ENCODE peak calls at places on chromosome X, in five cellular contexts. T, D, Q, I and U are unnamed samples.

GRCh38 chrX:68936608-68937007 is 107.8 kb downstream of the EFNB1 start:
- DNase-seq in T (peak; percentile 46), D (peak; percentile 90), I (no peak), Q (no peak), U (no peak)

GRCh38 chrX:154696328-154697045 is 43.1 kb upstream of the CTAG2 start:
- DNase-seq in D (peak; percentile 89), T (no peak), I (no peak), Q (no peak), U (no peak)

GRCh38 chrX:17788439-17788838 is 51.1 kb downstream of the SCML1 start:
- DNase-seq in Q (no peak), D (peak; percentile 43), I (peak; percentile 5), T (no peak), U (peak; percentile 64)

GRCh38 chrX:119482497-119483480 is 14.5 kb downstream of the SLC25A5 start:
- DNase-seq in T (peak; percentile 74), D (peak; percentile 56), Q (no peak), I (no peak), U (peak; percentile 87)

GRCh38 chrX:10044021-10044420 is 76.9 kb downstream of the CLDN34 start:
- DNase-seq in Q (no peak), T (no peak), D (no peak), I (no peak), U (no peak)

GRCh38 chrX:68504237-68504636 is 5.4 kb downstream of the YIPF6 start:
- DNase-seq in I (no peak), T (no peak), Q (no peak), D (peak; percentile 85), U (no peak)

GRCh38 chrX:37640142-37640541 is 45.4 kb upstream of the XK start:
- DNase-seq in D (no peak), T (no peak), I (no peak), Q (no peak), U (no peak)

GRCh38 chrX:105323951-105324350 is 103.5 kb upstream of the TEX13A start:
- DNase-seq in D (peak; percentile 53), I (no peak), Q (no peak), T (no peak), U (no peak)

GRCh38 chrX:24466025-24466424 is 939 bp downstream of the PDK3 start:
- DNase-seq in I (no peak), D (no peak), T (no peak), Q (no peak), U (no peak)

GRCh38 chrX:68498508-68499379 is at the start of gene YIPF6:
- DNase-seq in Q (no peak), I (peak; percentile 55), T (peak; percentile 90), D (peak; percentile 72), U (peak; percentile 89)

GRCh38 chrX:45755719-45756118 is 555.0 kb upstream of the DIPK2B start:
- DNase-seq in T (no peak), D (peak; percentile 34), I (no peak), Q (no peak), U (no peak)

GRCh38 chrX:16290997-16291396 is 123.7 kb downstream of the MAGEB17 start:
- DNase-seq in I (no peak), T (no peak), Q (no peak), D (no peak), U (no peak)

GRCh38 chrX:115616943-115617563 is 56.1 kb downstream of the PLS3 start:
- DNase-seq in T (no peak), D (peak; percentile 76), I (no peak), Q (no peak), U (no peak)

GRCh38 chrX:109889289-109890006 is 113.5 kb upstream of the TMEM164 start:
- DNase-seq in D (peak; percentile 32), I (peak; percentile 21), T (no peak), Q (no peak), U (no peak)

GRCh38 chrX:124863303-124863702 is 456.4 kb upstream of the TEX13C start:
- DNase-seq in T (no peak), I (no peak), D (no peak), Q (no peak), U (no peak)

GRCh38 chrX:129310000-129310399 is 213.3 kb downstream of the SMARCA1 start:
- DNase-seq in D (no peak), T (no peak), I (no peak), Q (no peak), U (no peak)

GRCh38 chrX:338281-338835 is 19.8 kb upstream of the GTPBP6 start:
- DNase-seq in I (no peak), Q (no peak), T (peak; percentile 63), D (no peak), U (peak; percentile 64)

GRCh38 chrX:54067741-54068140 is 23.5 kb upstream of the PHF8 start:
- DNase-seq in Q (no peak), I (no peak), D (no peak), T (no peak), U (no peak)

GRCh38 chrX:125757794-125758564 is 408.1 kb downstream of the DCAF12L2 start:
- DNase-seq in T (no peak), D (peak; percentile 44), Q (no peak), I (no peak), U (no peak)

GRCh38 chrX:130082244-130083106 is 27.8 kb downstream of the ELF4 start:
- DNase-seq in Q (no peak), I (no peak), T (peak; percentile 72), D (no peak), U (peak; percentile 75)

GRCh38 chrX:14497184-14497666 is 32.1 kb upstream of the GLRA2 start:
- DNase-seq in I (no peak), D (peak; percentile 15), Q (no peak), T (no peak), U (no peak)

GRCh38 chrX:104136241-104137019 is 20.4 kb downstream of the SLC25A53 start:
- DNase-seq in Q (no peak), I (peak; percentile 70), T (peak; percentile 89), D (peak; percentile 92), U (no peak)

GRCh38 chrX:150899191-150899757 is 806 bp upstream of the CD99L2 start:
- DNase-seq in Q (no peak), D (peak; percentile 15), I (no peak), T (peak; percentile 68), U (peak; percentile 67)

GRCh38 chrX:44889824-44890223 is 16.8 kb downstream of the KDM6A start:
- DNase-seq in T (no peak), I (no peak), D (no peak), Q (no peak), U (no peak)

GRCh38 chrX:43166874-43167273 is 388.9 kb upstream of the PPP1R2C start:
- DNase-seq in Q (no peak), D (no peak), T (no peak), I (peak; percentile 3), U (no peak)

GRCh38 chrX:118347131-118347530 is 1.2 kb downstream of the WDR44 start:
- DNase-seq in Q (no peak), T (no peak), D (peak; percentile 67), I (peak; percentile 2), U (no peak)

GRCh38 chrX:118345401-118346257 is at the start of gene WDR44:
- DNase-seq in T (peak; percentile 98), D (peak; percentile 94), I (peak; percentile 89), Q (peak; percentile 40), U (peak; percentile 96)

GRCh38 chrX:118348186-118348810 is 2.4 kb downstream of the WDR44 start:
- DNase-seq in D (no peak), I (no peak), T (no peak), Q (no peak), U (no peak)

GRCh38 chrX:118346258-118347094 is 570 bp downstream of the WDR44 start:
- DNase-seq in D (peak; percentile 18), Q (peak; percentile 40), T (peak; percentile 72), I (peak; percentile 7), U (peak; percentile 73)

DNA sequence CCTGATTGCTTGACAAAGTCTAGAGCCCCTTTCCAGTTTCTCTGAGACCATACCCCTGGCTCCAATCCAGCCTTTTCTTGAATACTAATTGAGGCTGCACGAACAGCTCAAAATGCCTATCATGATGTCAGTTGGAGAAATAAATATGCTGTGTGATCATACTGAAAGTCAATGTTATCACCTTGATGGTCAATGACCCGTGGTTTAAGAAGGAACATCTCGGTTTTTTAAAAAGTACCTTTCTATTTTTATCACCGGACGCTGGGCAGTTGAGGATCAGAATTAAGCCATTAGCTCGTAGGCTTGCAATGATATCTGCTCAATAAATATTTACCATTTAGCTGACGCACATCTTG is 883 bp upstream of the WDR44 start:
- DNase-seq in D (no peak), T (no peak), I (no peak), Q (no peak), U (no peak)
- H3K4me3 ChIP-seq in D (peak overlapping the region; percentile 47), T (no peak overlapping the region), I (peak overlapping the region; percentile 69), Q (peak overlapping the region; percentile 26), U (peak overlapping the region; percentile 68)

GRCh38 chrX:152444338-152444737 is 6.8 kb downstream of the GABRA3 start:
- DNase-seq in Q (no peak), T (no peak), D (no peak), I (no peak), U (no peak)

GRCh38 chrX:152451731-152451980 is 541 bp upstream of the GABRA3 start:
- DNase-seq in T (no peak), D (no peak), I (no peak), Q (no peak), U (no peak)

GRCh38 chrX:152445926-152446325 is 5.2 kb downstream of the GABRA3 start:
- DNase-seq in Q (no peak), D (no peak), T (no peak), I (no peak), U (no peak)

GRCh38 chrX:152450076-152450475 is 1.0 kb downstream of the GABRA3 start:
- DNase-seq in T (no peak), I (no peak), Q (no peak), D (no peak), U (no peak)
- H3K4me3 ChIP-seq in T (no peak overlapping the region), I (no peak overlapping the region), Q (no peak overlapping the region), D (no peak overlapping the region), U (no peak overlapping the region)

DNA sequence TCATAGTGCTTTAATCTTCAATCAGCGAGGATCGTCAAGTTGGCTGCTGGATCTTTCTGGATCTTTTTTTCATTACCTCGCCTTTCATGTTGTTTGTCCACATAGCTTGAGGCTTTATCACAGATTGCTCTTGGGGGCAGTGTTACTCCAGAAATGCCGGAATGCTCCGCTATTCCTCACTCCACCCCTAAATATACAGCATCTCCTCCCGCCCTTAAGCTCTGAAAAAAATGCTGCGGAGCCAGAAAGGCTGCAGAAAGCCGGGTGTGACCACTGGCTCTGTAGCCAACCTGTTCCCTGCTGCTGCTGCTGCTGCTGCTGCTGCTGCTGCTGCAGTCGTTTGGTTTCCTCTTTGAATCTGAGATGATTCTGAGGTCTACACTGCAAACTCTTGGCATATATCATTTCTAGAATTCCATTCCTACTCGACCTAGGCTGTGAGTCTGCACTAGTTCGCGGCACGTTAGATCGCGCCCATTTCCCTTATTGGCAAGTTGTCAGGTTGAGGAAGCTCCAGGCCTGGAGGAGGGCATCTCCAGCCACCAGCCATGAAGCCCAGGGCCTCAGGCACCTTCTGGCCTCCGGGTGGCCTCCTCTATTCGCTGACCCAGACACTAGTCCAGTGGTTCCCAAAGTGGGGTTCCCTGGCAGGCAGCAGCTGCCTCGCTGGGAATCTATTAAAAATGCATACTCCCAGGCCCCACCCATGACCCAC is 34.2 kb downstream of the WDR13 start:
- DNase-seq in T (peak; percentile 85), D (peak; percentile 94), Q (peak; percentile 2), I (peak; percentile 85), U (peak; percentile 70)
- H3K4me3 ChIP-seq in T (no peak overlapping the region), D (no peak overlapping the region), Q (no peak overlapping the region), I (peak overlapping the region; percentile 46), U (no peak overlapping the region)

DNA sequence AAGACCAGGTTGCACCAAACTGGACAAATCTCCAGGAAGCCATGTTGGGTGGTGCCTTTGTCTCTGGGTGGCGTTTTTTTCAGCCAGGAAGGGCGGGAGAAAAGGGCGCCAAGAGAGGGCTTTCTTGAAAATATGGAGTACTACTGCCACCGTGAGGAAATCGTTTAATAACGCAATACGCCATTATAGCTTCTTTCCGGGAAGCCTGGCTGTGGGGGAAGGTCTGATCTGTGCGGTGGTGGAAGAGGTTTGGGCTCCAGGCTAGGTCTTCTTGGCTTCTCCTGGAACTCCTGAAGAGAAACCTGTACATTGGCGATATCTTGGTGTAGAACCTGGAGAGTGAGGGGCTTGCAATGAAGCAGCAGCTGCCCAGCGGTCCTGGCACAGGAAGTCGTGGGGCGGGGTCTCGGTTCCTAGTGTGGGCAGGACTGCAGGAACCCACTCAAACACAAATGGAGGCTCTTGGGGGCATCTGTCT is 202.7 kb downstream of the OR13H1 start:
- DNase-seq in T (peak; percentile 93), Q (peak; percentile 23), I (no peak), D (no peak), U (no peak)
- H3K4me3 ChIP-seq in T (peak overlapping the region; percentile 45), Q (no peak overlapping the region), I (no peak overlapping the region), D (no peak overlapping the region), U (no peak overlapping the region)